ENCODE peak calls at places on chromosomes 11 and 22, in nine cellular contexts. Z is ascending aorta; J is OCI-LY7; V is adrenal gland; S is right atrium auricular region; A is CD8-positive, alpha-beta memory T cell; C is left ventricle myocardium inferior; X is heart left ventricle; K is A549. U is an unnamed sample. For H3K9me3, the result is how much of the 10 kb centered on the place peaks cover.

GRCh38 chr11:771617-772204 is 5.6 kb downstream of the GATD1 start:
- DNase-seq in Z (no peak), J (no peak), V (no peak), S (no peak), A (no peak), C (no peak), X (peak), K (no peak), U (no peak)

GRCh38 chr11:36411202-36411640 is 98.9 kb downstream of the TRAF6 start:
- DNase-seq in Z (peak), J (peak), V (peak), S (no peak), A (peak), C (no peak), X (no peak), K (no peak), U (no peak)

GRCh38 chr22:36374603-36375024 is 13.2 kb downstream of the MYH9 start:
- DNase-seq in Z (peak), J (no peak), V (no peak), S (no peak), A (no peak), C (no peak), X (no peak), K (peak), U (peak)

GRCh38 chr11:64629796-64630562 is 39.0 kb downstream of the SLC22A12 start:
- DNase-seq in Z (no peak), J (no peak), V (peak), S (no peak), A (no peak), C (no peak), X (no peak), K (peak), U (no peak)

GRCh38 chr11:119734788-119735187 is 5.8 kb upstream of the NECTIN1 start:
- DNase-seq in Z (no peak), J (no peak), V (no peak), S (no peak), A (no peak), C (no peak), X (no peak), K (no peak), U (no peak)

GRCh38 chr11:60500276-60500935 is 7.8 kb downstream of the MS4A12 start:
- DNase-seq in Z (no peak), J (no peak), V (no peak), S (no peak), A (no peak), C (no peak), X (no peak), K (no peak), U (no peak)

GRCh38 chr11:19441752-19442553 is 201.2 kb upstream of the E2F8 start:
- DNase-seq in Z (no peak), J (peak), V (peak), S (peak), A (no peak), C (peak), X (peak), K (peak), U (no peak)

GRCh38 chr11:125679397-125679796 is 1.2 kb downstream of the ACRV1 start:
- DNase-seq in Z (no peak), J (peak), V (no peak), S (no peak), A (no peak), C (no peak), X (no peak), K (no peak), U (no peak)

GRCh38 chr11:116467809-116468208 is 305.0 kb downstream of the BUD13 start:
- DNase-seq in Z (no peak), J (no peak), V (no peak), S (no peak), A (no peak), C (no peak), X (no peak), K (no peak), U (no peak)

GRCh38 chr11:12124306-12124705 is 13.9 kb downstream of the MICAL2 start:
- DNase-seq in Z (no peak), J (no peak), V (no peak), S (no peak), A (no peak), C (no peak), X (no peak), K (no peak), U (no peak)

GRCh38 chr11:490930-491260 is 16.1 kb downstream of the RNH1 start:
- DNase-seq in Z (no peak), J (no peak), V (no peak), S (no peak), A (no peak), C (no peak), X (no peak), K (no peak), U (no peak)

GRCh38 chr11:64935634-64936081 is at the start of gene GPHA2:
- DNase-seq in Z (peak), J (no peak), V (no peak), S (no peak), A (no peak), C (no peak), X (no peak), K (no peak), U (no peak)

GRCh38 chr22:31533391-31533790 is 37.1 kb downstream of the SFI1 start:
- DNase-seq in Z (no peak), J (no peak), V (no peak), S (no peak), A (no peak), C (no peak), X (no peak), K (no peak), U (no peak)

GRCh38 chr22:36738416-36739020 is 35.0 kb upstream of the CACNG2 start:
- DNase-seq in Z (peak), J (no peak), V (peak), S (no peak), A (no peak), C (no peak), X (no peak), K (no peak), U (no peak)

GRCh38 chr11:71556018-71556417 is 7.8 kb downstream of the KRTAP5-9 start:
- DNase-seq in Z (no peak), J (no peak), V (no peak), S (no peak), A (no peak), C (no peak), X (no peak), K (no peak), U (no peak)

GRCh38 chr11:34403431-34403830 is 35.3 kb upstream of the CAT start:
- DNase-seq in Z (no peak), J (no peak), V (no peak), S (no peak), A (no peak), C (no peak), X (no peak), K (no peak), U (no peak)

GRCh38 chr11:94858012-94858705 is 90.0 kb downstream of the AMOTL1 start:
- DNase-seq in Z (no peak), J (no peak), V (no peak), S (no peak), A (no peak), C (no peak), X (no peak), K (no peak), U (no peak)

GRCh38 chr11:94857337-94857736 is 89.2 kb downstream of the AMOTL1 start:
- DNase-seq in Z (no peak), J (no peak), V (no peak), S (no peak), A (no peak), C (no peak), X (no peak), K (no peak), U (no peak)

GRCh38 chr11:94854770-94855633 is 86.8 kb downstream of the AMOTL1 start:
- DNase-seq in Z (no peak), J (no peak), V (no peak), S (peak), A (no peak), C (peak), X (peak), K (no peak), U (no peak)

GRCh38 chr11:94853836-94854235 is 85.7 kb downstream of the AMOTL1 start:
- DNase-seq in Z (no peak), J (no peak), V (no peak), S (no peak), A (no peak), C (no peak), X (no peak), K (no peak), U (no peak)

DNA sequence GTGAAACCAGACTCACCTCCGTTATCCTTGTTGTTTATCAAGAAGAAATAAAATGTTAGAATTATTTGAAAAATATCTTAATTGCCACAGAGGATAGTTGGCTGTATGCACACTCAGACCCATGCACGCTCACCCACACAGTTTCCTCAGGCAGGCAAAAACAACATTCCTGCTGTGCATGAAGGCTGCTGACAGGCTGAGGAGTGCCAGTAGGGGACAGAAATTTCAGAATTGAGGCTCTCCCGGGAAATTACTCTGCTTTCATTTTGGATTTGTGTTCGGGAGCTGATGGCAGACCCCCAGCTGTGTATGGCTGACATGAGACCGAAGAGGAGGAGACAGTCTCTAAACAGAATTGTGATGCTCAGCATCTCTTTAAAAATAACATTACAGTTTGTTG is 87.5 kb downstream of the AMOTL1 start:
- DNase-seq in Z (no peak), J (no peak), V (no peak), S (no peak), A (no peak), C (no peak), X (no peak), K (no peak), U (no peak)
- H3K27ac ChIP-seq in Z (no peak), J (no peak), V (no peak), S (peak), A (no peak), C (peak), X (no peak), K (no peak), U (no peak)

GRCh38 chr11:50174189-50174588 is 141.5 kb downstream of the OR4C45 start:
- DNase-seq in Z (no peak), J (no peak), V (no peak), S (no peak), A (no peak), C (no peak), X (no peak), K (no peak), U (no peak)
- H3K9me3 ChIP-seq in Z (under half), J (under half), V (under half), S (under half), A (under half), C (under half), X (under half), K (under half), U (under half)

DNA sequence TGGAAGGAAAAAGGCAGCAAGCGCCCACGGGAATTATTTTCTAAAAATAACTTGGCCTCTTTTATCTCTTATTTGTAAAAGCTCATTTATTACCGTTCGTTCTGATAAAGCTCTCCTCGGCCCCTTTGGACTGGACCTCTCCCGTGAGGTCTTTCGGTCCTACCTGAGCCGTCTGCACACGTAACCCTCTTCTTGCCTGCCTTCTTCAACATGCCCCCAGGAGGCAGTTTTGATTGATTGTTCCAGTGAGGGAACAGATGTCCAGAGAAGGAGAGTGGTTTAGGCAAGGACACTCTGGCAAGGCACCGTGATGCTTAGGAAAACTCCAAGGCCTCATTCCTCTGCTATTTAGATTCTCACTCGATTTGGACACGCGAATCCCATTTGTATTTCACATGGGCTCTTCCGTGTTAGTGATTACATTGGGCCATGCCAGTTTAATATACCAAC is 53.1 kb upstream of the CRTAM start:
- DNase-seq in Z (no peak), J (no peak), V (peak), S (no peak), A (no peak), C (no peak), X (no peak), K (no peak), U (no peak)
- H3K27ac ChIP-seq in Z (peak), J (no peak), V (peak), S (no peak), A (no peak), C (no peak), X (no peak), K (peak), U (no peak)

GRCh38 chr22:48320048-48320655 is 1507.5 kb downstream of the BRD1 start:
- DNase-seq in Z (no peak), J (no peak), V (no peak), S (no peak), A (no peak), C (no peak), X (no peak), K (no peak), U (no peak)
- H3K9me3 ChIP-seq in Z (under half), J (under half), V (under half), S (under half), A (under half), C (under half), X (under half), K (under half), U (under half)

GRCh38 chr11:121589946-121590537 is 137.3 kb upstream of the SORL1-AS1 start:
- DNase-seq in Z (no peak), J (peak), V (no peak), S (no peak), A (no peak), C (no peak), X (no peak), K (no peak), U (no peak)

GRCh38 chr11:121588747-121589146 is 136.0 kb upstream of the SORL1-AS1 start:
- DNase-seq in Z (no peak), J (peak), V (no peak), S (no peak), A (no peak), C (no peak), X (no peak), K (no peak), U (no peak)

GRCh38 chr11:121586727-121587126 is 134.0 kb upstream of the SORL1-AS1 start:
- DNase-seq in Z (no peak), J (no peak), V (no peak), S (no peak), A (no peak), C (no peak), X (no peak), K (no peak), U (no peak)

GRCh38 chr11:121583825-121584224 is 131.1 kb upstream of the SORL1-AS1 start:
- DNase-seq in Z (no peak), J (no peak), V (no peak), S (no peak), A (no peak), C (no peak), X (no peak), K (no peak), U (peak)

DNA sequence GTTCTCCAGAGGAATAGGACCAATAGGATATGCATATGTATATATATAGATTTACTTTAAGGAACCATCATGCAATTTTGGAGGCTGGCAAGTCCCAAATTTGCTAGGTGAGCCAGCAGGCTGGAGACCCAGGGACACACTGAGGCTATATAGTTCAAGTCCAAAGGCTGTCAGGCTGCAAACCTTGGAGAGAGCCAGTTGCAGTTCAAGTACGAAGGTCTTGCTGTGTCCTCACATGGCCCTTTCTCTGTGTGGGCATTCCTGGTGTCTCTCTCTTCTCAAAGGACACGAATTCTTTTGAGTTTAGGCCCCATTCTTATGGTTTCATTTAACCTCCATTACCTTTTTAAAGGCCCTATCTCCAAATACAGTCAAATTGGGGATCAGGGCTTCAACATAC is 134.4 kb upstream of the SORL1-AS1 start:
- DNase-seq in Z (no peak), J (no peak), V (no peak), S (no peak), A (no peak), C (no peak), X (no peak), K (no peak), U (no peak)
- H3K27ac ChIP-seq in Z (no peak), J (peak), V (no peak), S (no peak), A (no peak), C (no peak), X (no peak), K (no peak), U (no peak)

GRCh38 chr22:47449508-47450270 is 687.2 kb downstream of the TBC1D22A start:
- DNase-seq in Z (no peak), J (no peak), V (no peak), S (no peak), A (no peak), C (no peak), X (no peak), K (no peak), U (no peak)
- H3K9me3 ChIP-seq in Z (under half), J (under half), V (under half), S (under half), A (under half), C (under half), X (under half), K (under half), U (under half)

GRCh38 chr22:20567993-20568417 is 60.6 kb downstream of the MED15 start:
- DNase-seq in Z (no peak), J (no peak), V (peak), S (no peak), A (no peak), C (peak), X (no peak), K (peak), U (no peak)
- H3K27ac ChIP-seq in Z (peak), J (no peak), V (peak), S (peak), A (no peak), C (peak), X (peak), K (peak), U (no peak)

GRCh38 chr22:11613898-11614755 is 3913.9 kb upstream of the OR11H1 start:
- DNase-seq in Z (no peak), J (no peak), V (peak), S (no peak), A (no peak), C (no peak), X (no peak), K (no peak), U (no peak)
- H3K9me3 ChIP-seq in Z (under half), J (under half), V (under half), S (under half), A (under half), C (half or more), X (under half), K (under half), U (under half)

DNA sequence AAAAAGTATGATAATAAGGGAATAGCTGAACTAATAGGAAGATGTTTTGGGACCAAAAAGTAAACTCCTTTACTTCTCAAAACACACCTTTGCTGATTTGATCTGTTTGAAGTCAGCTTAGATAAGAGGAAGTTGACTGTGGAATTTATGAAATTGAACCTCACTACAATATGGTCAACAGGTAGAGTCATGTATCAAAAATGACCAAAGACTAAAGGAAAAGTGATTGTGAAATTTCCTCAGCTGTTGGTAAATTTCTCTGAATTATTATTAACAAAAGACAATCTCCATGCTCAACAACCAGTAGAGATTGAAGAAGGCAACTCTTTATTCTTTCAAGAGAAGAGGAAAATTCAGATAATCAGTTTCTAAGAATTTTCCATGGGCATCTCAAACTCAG is 826.5 kb downstream of the KCNA4 start:
- DNase-seq in Z (no peak), J (no peak), V (no peak), S (no peak), A (no peak), C (no peak), X (no peak), K (no peak), U (no peak)
- H3K27ac ChIP-seq in Z (no peak), J (no peak), V (no peak), S (no peak), A (no peak), C (no peak), X (no peak), K (no peak), U (no peak)